ENCODE peak calls at places on chromosomes 5 and 9, in five cellular contexts. J, G, D, F and V are unnamed samples.

GRCh38 chr5:59544573-59544972 is 349.0 kb downstream of the PDE4D start:
- DNase-seq in J (no peak), G (no peak), D (no peak), F (no peak), V (no peak)

GRCh38 chr5:96079075-96079474 is 117.4 kb upstream of the ELL2 start:
- DNase-seq in J (peak), G (no peak), D (peak), F (no peak), V (peak)

GRCh38 chr5:72166070-72166979 is 59.0 kb downstream of the MAP1B start:
- DNase-seq in J (peak), G (no peak), D (peak), F (no peak), V (peak)

GRCh38 chr5:126811515-126812198 is 34.7 kb downstream of the LMNB1 start:
- DNase-seq in J (peak), G (no peak), D (peak), F (no peak), V (peak)

GRCh38 chr5:115450741-115451140 is 93.8 kb downstream of the FEM1C start:
- DNase-seq in J (peak), G (no peak), D (peak), F (no peak), V (peak)

GRCh38 chr5:113199122-113199905 is 222.7 kb downstream of the DCP2 start:
- DNase-seq in J (peak), G (no peak), D (peak), F (no peak), V (no peak)

GRCh38 chr9:75071530-75072122 is 16.3 kb downstream of the NMRK1 start:
- DNase-seq in J (no peak), G (no peak), D (peak), F (peak), V (no peak)

GRCh38 chr5:172713113-172713808 is 57.7 kb downstream of the DUSP1 start:
- DNase-seq in J (no peak), G (no peak), D (no peak), F (peak), V (no peak)

GRCh38 chr9:76615149-76615548 is 149.1 kb upstream of the PCA3 start:
- DNase-seq in J (peak), G (no peak), D (no peak), F (peak), V (no peak)

GRCh38 chr9:22452415-22453010 is 5.9 kb downstream of the DMRTA1 start:
- DNase-seq in J (peak), G (peak), D (peak), F (peak), V (peak)

GRCh38 chr5:66039701-66040100 is 104.4 kb upstream of the SREK1 start:
- DNase-seq in J (no peak), G (no peak), D (no peak), F (no peak), V (no peak)

GRCh38 chr5:150511641-150512367 is 3.9 kb downstream of the NDST1 start:
- DNase-seq in J (peak), G (peak), D (peak), F (peak), V (peak)

GRCh38 chr5:90709323-90710148 is 150.9 kb downstream of the ADGRV1 start:
- DNase-seq in J (peak), G (no peak), D (peak), F (peak), V (peak)

GRCh38 chr5:10145922-10146321 is 103.8 kb downstream of the ATPSCKMT start:
- DNase-seq in J (peak), G (no peak), D (peak), F (no peak), V (peak)

GRCh38 chr9:120876842-120877240 is at the start of gene PHF19:
- DNase-seq in J (no peak), G (no peak), D (peak), F (no peak), V (no peak)

GRCh38 chr5:33371660-33372059 is 69.1 kb upstream of the TARS1 start:
- DNase-seq in J (peak), G (no peak), D (peak), F (no peak), V (peak)

GRCh38 chr5:146703899-146704298 is 174.7 kb downstream of the PPP2R2B start:
- DNase-seq in J (no peak), G (no peak), D (no peak), F (no peak), V (no peak)

GRCh38 chr9:105359899-105360298 is 87.9 kb upstream of the FSD1L start:
- DNase-seq in J (peak), G (no peak), D (peak), F (no peak), V (peak)

GRCh38 chr5:148844433-148845279 is 18.2 kb downstream of the ADRB2 start:
- DNase-seq in J (peak), G (no peak), D (no peak), F (no peak), V (no peak)

GRCh38 chr9:77284616-77285015 is 107.3 kb downstream of the VPS13A start:
- DNase-seq in J (no peak), G (no peak), D (no peak), F (no peak), V (no peak)

GRCh38 chr5:178382689-178383276 is 150.2 kb upstream of the PHYKPL start:
- DNase-seq in J (no peak), G (no peak), D (no peak), F (no peak), V (no peak)

GRCh38 chr5:57939771-57940170 is 457.2 kb upstream of the ACTBL2 start:
- DNase-seq in J (no peak), G (no peak), D (no peak), F (no peak), V (no peak)

GRCh38 chr9:134912126-134912840 is 5.4 kb downstream of the FCN1 start:
- DNase-seq in J (no peak), G (no peak), D (no peak), F (no peak), V (no peak)

GRCh38 chr5:140690376-140690932 is 716 bp downstream of the HARS1 start:
- DNase-seq in J (no peak), G (no peak), D (no peak), F (no peak), V (no peak)

GRCh38 chr9:105881654-105882349 is 187.5 kb downstream of the TMEM38B start:
- DNase-seq in J (peak), G (peak), D (peak), F (peak), V (peak)

GRCh38 chr9:89419978-89420394 is 77.9 kb downstream of the SEMA4D start:
- DNase-seq in J (no peak), G (no peak), D (no peak), F (no peak), V (no peak)

GRCh38 chr9:14221119-14221518 is 92.8 kb downstream of the NFIB start:
- DNase-seq in J (peak), G (no peak), D (no peak), F (no peak), V (peak)

GRCh38 chr9:91119147-91119546 is 242.6 kb downstream of the AUH start:
- DNase-seq in J (peak), G (no peak), D (peak), F (no peak), V (peak)

GRCh38 chr5:130992621-130993020 is 172.4 kb downstream of the HINT1 start:
- DNase-seq in J (no peak), G (no peak), D (peak), F (no peak), V (no peak)

GRCh38 chr5:37002176-37002751 is 125.7 kb downstream of the NIPBL start:
- DNase-seq in J (no peak), G (no peak), D (no peak), F (no peak), V (no peak)

GRCh38 chr9:120016231-120016630 is 563.7 kb downstream of the CDK5RAP2 start:
- DNase-seq in J (no peak), G (no peak), D (no peak), F (no peak), V (no peak)

GRCh38 chr9:92564982-92565381 is 29.2 kb upstream of the ECM2 start:
- DNase-seq in J (peak), G (no peak), D (peak), F (no peak), V (no peak)

GRCh38 chr9:125655074-125655633 is 51.9 kb downstream of the MAPKAP1 start:
- DNase-seq in J (no peak), G (no peak), D (peak), F (no peak), V (no peak)

GRCh38 chr5:6248132-6248531 is 130.2 kb downstream of the MED10 start:
- DNase-seq in J (no peak), G (no peak), D (no peak), F (no peak), V (no peak)

DNA sequence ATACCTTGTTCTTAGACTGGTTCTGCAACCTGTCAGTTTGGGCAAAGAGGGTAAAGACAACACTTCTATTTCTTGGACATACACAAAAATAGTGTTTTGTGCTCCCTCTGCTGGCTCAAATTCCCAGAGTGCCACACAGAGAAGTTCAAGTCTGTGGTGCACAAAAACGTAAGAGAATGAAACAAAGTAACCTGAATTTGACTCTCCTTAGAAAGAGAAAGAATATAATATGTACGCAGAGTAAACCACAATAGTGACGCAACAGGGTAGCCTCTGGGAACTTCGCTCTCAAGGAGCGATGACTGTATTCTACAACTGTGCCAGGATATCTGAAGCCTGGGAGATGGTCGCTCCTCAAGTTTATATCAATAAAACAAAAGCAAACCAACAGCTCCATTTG is 18.5 kb downstream of the DDX31 start:
- DNase-seq in J (peak), G (no peak), D (peak), F (no peak), V (peak)
- TF ChIP-seq CTCF in J (peak), G (no peak), D (peak), F (no peak), V (peak)

DNA sequence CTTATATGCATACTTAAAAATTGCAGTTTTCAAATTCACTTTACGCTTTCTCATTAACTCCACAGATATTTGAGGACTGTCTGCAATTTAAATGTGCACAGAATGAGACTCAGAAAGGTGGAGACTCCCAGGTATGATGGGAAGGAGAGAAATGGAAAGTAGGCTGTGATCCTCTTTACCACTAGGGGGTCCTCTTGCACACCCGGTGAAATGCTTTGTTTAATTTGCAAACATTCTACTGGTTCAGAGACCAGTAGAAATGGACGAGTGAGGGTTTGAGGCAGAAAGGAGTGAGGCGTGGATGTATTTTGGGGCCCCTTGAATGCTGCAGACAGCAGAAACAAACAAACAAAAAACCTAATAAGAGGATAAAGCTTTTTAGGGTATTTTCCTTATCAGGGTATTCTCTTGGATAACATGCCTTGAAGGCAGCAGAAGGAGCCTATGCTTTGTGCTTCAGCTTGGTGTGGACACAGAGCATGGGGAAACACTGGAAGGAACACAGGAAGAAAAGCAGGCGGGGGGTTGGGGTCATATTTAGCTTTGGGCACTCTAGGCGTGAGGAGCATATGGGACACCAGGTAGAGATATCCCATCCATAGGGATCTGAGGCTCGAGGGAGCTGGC is 410.1 kb downstream of the DMRT2 start:
- DNase-seq in J (no peak), G (no peak), D (peak), F (no peak), V (no peak)
- TF ChIP-seq CTCF in J (no peak), G (no peak), D (peak), F (no peak), V (peak)

GRCh38 chr5:43105369-43106289 is 15.1 kb upstream of the ZNF131 start:
- DNase-seq in J (peak), G (peak), D (peak), F (peak), V (peak)

GRCh38 chr5:43113546-43113945 is 7.2 kb upstream of the ZNF131 start:
- DNase-seq in J (no peak), G (no peak), D (no peak), F (no peak), V (no peak)

GRCh38 chr5:43106290-43106638 is 14.4 kb upstream of the ZNF131 start:
- DNase-seq in J (no peak), G (no peak), D (peak), F (no peak), V (no peak)

GRCh38 chr5:43115968-43116367 is 4.7 kb upstream of the ZNF131 start:
- DNase-seq in J (no peak), G (no peak), D (no peak), F (no peak), V (no peak)

GRCh38 chr5:43110606-43111170 is 10.0 kb upstream of the ZNF131 start:
- DNase-seq in J (no peak), G (no peak), D (no peak), F (no peak), V (no peak)
- TF ChIP-seq CTCF in J (peak), G (no peak), D (peak), F (no peak), V (peak)

GRCh38 chr5:176540956-176541337 is 3.7 kb upstream of the RNF44 start:
- DNase-seq in J (no peak), G (no peak), D (no peak), F (no peak), V (no peak)

GRCh38 chr5:176543428-176544182 is 5.5 kb upstream of the CDHR2 start:
- DNase-seq in J (no peak), G (no peak), D (no peak), F (peak), V (no peak)

GRCh38 chr5:176542135-176542595 is 5.0 kb upstream of the RNF44 start:
- DNase-seq in J (no peak), G (no peak), D (no peak), F (peak), V (no peak)

GRCh38 chr5:176541338-176542134 is 4.3 kb upstream of the RNF44 start:
- DNase-seq in J (no peak), G (no peak), D (no peak), F (peak), V (no peak)

GRCh38 chr5:176542596-176543427 is 5.6 kb upstream of the RNF44 start:
- DNase-seq in J (peak), G (no peak), D (no peak), F (no peak), V (no peak)
- TF ChIP-seq CTCF in J (peak), G (peak), D (no peak), F (no peak), V (peak)

GRCh38 chr9:5326187-5326586 is 13.5 kb downstream of the RLN1 start:
- DNase-seq in J (no peak), G (no peak), D (no peak), F (no peak), V (no peak)

GRCh38 chr9:5315187-5315923 is 10.8 kb upstream of the RLN2 start:
- DNase-seq in J (no peak), G (no peak), D (no peak), F (no peak), V (no peak)

GRCh38 chr9:5326893-5327548 is 12.7 kb downstream of the RLN1 start:
- DNase-seq in J (peak), G (no peak), D (no peak), F (peak), V (no peak)

DNA sequence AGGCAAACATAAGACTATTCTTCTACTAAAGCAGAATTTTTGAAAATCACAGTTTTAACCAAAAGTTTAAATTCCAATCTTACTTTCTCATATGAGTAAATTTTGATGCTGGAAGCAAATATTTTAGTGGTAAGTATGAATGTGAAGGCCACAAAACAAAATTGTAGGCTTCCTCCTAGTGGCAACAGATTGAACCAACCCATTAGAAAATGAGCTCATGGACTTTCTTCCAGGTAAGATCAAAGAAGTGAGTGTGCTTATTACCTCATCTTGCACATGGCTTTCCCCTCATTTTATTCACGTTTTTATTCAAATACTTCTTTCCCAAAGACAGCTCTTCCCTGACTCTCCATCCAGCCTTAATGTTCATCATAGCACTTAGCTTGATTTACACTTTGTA is 16.5 kb upstream of the RLN2 start:
- DNase-seq in J (peak), G (no peak), D (no peak), F (no peak), V (peak)
- TF ChIP-seq CTCF in J (peak), G (no peak), D (peak), F (no peak), V (peak)

DNA sequence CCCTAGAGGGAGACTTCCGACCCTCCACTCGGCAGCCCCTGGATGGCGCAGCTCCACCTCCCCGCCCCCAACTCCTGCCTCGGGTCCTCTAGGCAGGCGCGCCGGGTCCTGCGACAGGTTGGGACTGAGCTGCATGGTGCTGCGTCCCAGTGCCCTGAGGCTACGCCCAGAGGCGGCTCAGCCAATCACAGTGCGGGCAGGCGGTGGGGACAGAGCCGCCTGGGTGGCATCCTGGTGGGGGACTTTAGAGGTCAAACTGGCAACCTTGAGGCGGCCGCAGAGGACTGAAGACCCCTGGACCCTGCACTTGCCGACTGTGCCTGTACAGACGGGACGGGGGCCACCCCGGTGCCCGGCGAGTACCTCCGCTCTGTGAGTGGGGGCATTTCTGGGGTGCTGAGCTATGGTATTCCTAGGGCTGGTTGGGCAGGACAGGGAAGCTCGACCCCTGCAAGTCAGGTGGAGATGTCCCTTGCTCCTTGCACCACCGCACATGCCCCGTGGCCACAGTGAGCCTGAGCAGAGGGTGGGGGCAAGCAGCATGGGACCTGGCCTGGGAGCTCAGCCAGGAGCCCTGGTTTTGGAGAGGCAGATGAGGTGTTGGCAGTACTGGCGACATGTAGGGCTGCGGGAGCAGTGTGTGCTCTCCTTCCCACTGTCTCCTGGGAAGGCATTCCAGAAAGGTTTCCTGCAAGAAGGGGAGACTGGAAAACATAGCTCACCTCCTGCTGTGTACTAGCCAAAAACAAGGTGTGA is 45.5 kb downstream of the CTSL start:
- DNase-seq in J (no peak), G (no peak), D (no peak), F (no peak), V (no peak)
- TF ChIP-seq CTCF in J (no peak), G (no peak), D (no peak), F (no peak), V (no peak)

DNA sequence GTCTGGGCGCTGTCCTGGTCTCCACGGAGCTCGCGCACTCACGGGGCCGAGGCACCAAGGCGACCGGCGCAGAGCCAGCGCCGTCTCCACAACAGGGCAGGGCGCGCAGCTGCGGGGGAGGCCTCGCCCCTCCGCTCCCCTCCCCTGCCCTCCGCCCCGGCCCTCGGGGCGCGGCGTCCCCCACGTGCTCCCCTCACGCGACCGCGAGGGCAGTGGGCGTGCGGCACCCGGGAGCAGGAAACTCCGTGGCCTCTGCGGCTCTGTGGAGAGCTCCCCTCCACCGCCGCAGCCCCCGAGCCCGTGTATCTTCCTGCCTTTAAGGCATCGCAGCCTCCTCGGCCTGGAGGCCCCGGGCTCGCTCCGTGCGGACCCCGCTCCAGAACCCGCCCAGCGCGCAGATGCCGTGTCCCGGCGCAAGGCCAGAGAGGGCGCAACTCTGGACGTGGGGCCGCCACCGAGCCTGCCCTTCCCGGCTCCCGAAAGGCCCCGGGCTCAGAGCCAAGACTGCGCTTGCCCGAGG is 706 bp upstream of the TUBB4B start:
- DNase-seq in J (peak), G (peak), D (peak), F (peak), V (peak)
- TF ChIP-seq CTCF in J (no peak), G (no peak), D (no peak), F (no peak), V (peak)

GRCh38 chr5:79069488-79070001 is at the start of the genes BHMT2 and DMGDH:
- DNase-seq in J (peak), G (peak), D (peak), F (no peak), V (no peak)
- TF ChIP-seq CTCF in J (no peak), G (no peak), D (no peak), F (no peak), V (no peak)